ENCODE peak calls at places on chromosomes 16 and 17, in ten cellular contexts. Y is A549, V is adrenal gland, B is IMR-90, Z is heart left ventricle, T is stomach, D is body of pancreas, C is ovary, I is esophagus muscularis mucosa, H is sigmoid colon. W is an unnamed sample.
A peak's percentile ranks its signal among the peaks of the same experiment; 100 is the strongest.

GRCh38 chr17:82751571-82752370 is at the start of gene TBCD:
- DNase-seq in Y (peak; percentile 94), V (peak; percentile 91), B (peak; percentile 89), Z (peak; percentile 92), T (peak; percentile 87), D (peak; percentile 89), C (peak; percentile 96), I (peak; percentile 96), H (peak; percentile 95), W (peak; percentile 95)

GRCh38 chr17:68972119-68972704 is 17.0 kb upstream of the ABCA8 start:
- DNase-seq in Y (peak; percentile 20), V (peak; percentile 46), B (peak; percentile 36), Z (no peak), T (no peak), D (no peak), C (no peak), I (no peak), H (no peak), W (no peak)

GRCh38 chr16:63787014-63787413 is 1334.8 kb downstream of the CDH11 start:
- DNase-seq in Y (peak; percentile 6), V (no peak), B (no peak), Z (no peak), T (no peak), D (no peak), C (no peak), I (no peak), H (no peak), W (no peak)

GRCh38 chr16:12524658-12525057 is 279.0 kb downstream of the CPPED1 start:
- DNase-seq in Y (no peak), V (no peak), B (no peak), Z (no peak), T (no peak), D (no peak), C (no peak), I (no peak), H (no peak), W (no peak)

GRCh38 chr17:73641779-73642580 is 2.3 kb downstream of the SDK2 start:
- DNase-seq in Y (no peak), V (no peak), B (no peak), Z (no peak), T (peak; percentile 17), D (no peak), C (no peak), I (no peak), H (no peak), W (no peak)

GRCh38 chr17:82014432-82014831 is 8.2 kb downstream of the CENPX start:
- DNase-seq in Y (no peak), V (no peak), B (no peak), Z (no peak), T (no peak), D (no peak), C (no peak), I (no peak), H (no peak), W (no peak)

GRCh38 chr17:19447085-19447583 is 36.1 kb downstream of the RNF112 start:
- DNase-seq in Y (peak; percentile 75), V (peak; percentile 90), B (peak; percentile 70), Z (peak; percentile 57), T (peak; percentile 73), D (peak; percentile 82), C (peak; percentile 70), I (peak; percentile 93), H (peak; percentile 90), W (no peak)

GRCh38 chr17:12180644-12181261 is 160.1 kb downstream of the MAP2K4 start:
- DNase-seq in Y (peak; percentile 74), V (peak; percentile 51), B (peak; percentile 79), Z (no peak), T (no peak), D (peak; percentile 18), C (peak; percentile 31), I (no peak), H (no peak), W (no peak)

GRCh38 chr17:76585649-76586593 is at the start of gene ST6GALNAC2:
- DNase-seq in Y (peak; percentile 59), V (peak; percentile 82), B (no peak), Z (peak; percentile 79), T (peak; percentile 84), D (peak; percentile 68), C (peak; percentile 67), I (no peak), H (peak; percentile 79), W (peak; percentile 94)

GRCh38 chr16:1972490-1972877 is 631 bp downstream of the TBL3 start:
- DNase-seq in Y (no peak), V (peak; percentile 27), B (no peak), Z (no peak), T (no peak), D (peak; percentile 27), C (peak; percentile 49), I (no peak), H (no peak), W (no peak)

GRCh38 chr16:318628-319027 is 33.9 kb downstream of the AXIN1 start:
- DNase-seq in Y (peak; percentile 50), V (no peak), B (no peak), Z (no peak), T (no peak), D (no peak), C (no peak), I (no peak), H (no peak), W (no peak)
- TF ChIP-seq CTCF in Y (no peak), V (no peak), B (no peak), Z (no peak), T (no peak), D (no peak), C (no peak), I (no peak), H (no peak), W (no peak)

DNA sequence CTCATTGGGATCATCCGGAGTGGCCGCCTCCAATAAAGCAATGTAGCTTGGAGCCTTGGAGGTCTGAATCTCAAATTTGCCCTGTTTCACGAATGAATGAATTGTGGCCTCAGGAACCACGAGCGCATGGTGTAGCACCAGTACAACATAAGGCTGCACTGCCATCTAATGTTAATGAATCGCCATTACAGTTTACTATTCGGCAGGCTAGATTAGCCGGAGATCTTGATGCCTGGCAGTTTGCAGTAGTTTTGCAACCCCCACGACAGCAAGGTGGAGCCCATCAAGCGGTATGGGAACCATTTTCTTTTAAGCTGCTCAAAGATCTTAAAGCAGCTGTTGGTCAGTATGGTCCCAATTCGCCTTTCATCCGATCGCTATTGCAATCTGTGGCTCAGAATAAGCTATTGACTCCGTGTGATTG is 18.8 kb downstream of the ALOX15B start:
- DNase-seq in Y (peak; percentile 88), V (peak; percentile 72), B (peak; percentile 75), Z (no peak), T (peak; percentile 64), D (peak; percentile 50), C (no peak), I (no peak), H (peak; percentile 72), W (peak; percentile 53)
- TF ChIP-seq POLR2A in Y (no peak), V (no peak), B (peak; percentile 36), Z (no peak), T (no peak), D (no peak), C (no peak), I (no peak), H (no peak), W (no peak)

GRCh38 chr17:67366193-67367157 is at the start of gene PSMD12:
- DNase-seq in Y (peak; percentile 95), V (peak; percentile 96), B (peak; percentile 88), Z (peak; percentile 97), T (peak; percentile 94), D (peak; percentile 93), C (peak; percentile 95), I (peak; percentile 98), H (peak; percentile 96), W (peak; percentile 99)

GRCh38 chr17:67365762-67366192 is 600 bp downstream of the PSMD12 start:
- DNase-seq in Y (peak; percentile 41), V (peak; percentile 76), B (peak; percentile 78), Z (no peak), T (no peak), D (no peak), C (no peak), I (no peak), H (no peak), W (no peak)

GRCh38 chr17:67360880-67361279 is 5.5 kb downstream of the PSMD12 start:
- DNase-seq in Y (no peak), V (no peak), B (no peak), Z (no peak), T (no peak), D (no peak), C (no peak), I (no peak), H (no peak), W (no peak)

GRCh38 chr17:67362173-67362572 is 4.2 kb downstream of the PSMD12 start:
- DNase-seq in Y (no peak), V (no peak), B (no peak), Z (no peak), T (no peak), D (no peak), C (no peak), I (no peak), H (no peak), W (no peak)

DNA sequence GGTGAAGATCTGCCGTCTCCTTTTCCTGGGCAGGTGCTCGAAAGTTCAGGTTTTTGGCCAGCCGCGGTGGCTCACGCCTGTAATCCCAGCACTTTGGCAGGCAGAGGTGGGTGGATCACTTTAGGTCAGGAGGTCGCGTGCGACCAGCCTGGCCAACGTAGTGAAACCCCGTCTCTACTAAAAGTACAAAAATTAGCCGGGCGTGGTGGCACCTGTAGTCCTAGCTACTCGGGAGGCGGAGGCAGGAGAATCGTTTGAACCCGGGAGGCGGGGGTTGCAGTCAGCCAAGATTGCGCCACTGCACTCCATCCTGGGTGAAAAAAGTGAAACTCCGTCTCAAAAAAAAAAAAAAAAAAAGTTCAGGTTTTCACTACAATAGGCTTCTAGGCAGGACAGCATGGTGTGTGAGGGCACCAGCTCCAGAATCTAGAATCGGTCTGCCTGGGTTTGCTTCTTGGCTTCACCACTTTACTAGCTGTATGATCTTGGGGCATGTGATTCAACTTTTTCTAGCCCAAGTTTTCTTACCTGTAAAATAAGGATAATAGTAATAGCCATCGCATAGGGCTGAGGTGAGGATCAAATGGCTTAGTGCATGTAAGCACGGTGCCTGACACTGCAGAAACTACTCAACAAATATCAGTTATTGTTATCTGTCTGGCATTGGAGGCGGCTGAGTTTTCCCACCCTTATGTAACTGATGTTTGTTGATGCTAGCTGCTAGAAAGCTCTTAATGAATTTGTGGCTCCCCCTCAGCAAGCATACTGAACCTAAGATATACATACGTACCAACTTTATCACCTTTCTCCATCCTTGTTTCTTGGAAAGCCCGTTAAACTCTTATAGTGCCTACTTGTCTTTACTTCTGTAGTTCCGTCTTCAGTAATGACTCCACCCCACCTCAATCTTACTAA is 1.3 kb downstream of the PSMD12 start:
- DNase-seq in Y (no peak), V (peak; percentile 43), B (no peak), Z (no peak), T (no peak), D (no peak), C (no peak), I (no peak), H (no peak), W (no peak)
- H3K4me1 ChIP-seq in Y (peaks cover 27% of the 10 kb centered on the region), V (peaks cover 35% of the 10 kb centered on the region), B (peaks cover 9% of the 10 kb centered on the region), Z (peaks cover 41% of the 10 kb centered on the region), T (peaks cover 41% of the 10 kb centered on the region), D (peaks cover 56% of the 10 kb centered on the region), C (peaks cover 11% of the 10 kb centered on the region), I (peaks cover 62% of the 10 kb centered on the region), H (no peaks in the 10 kb centered on the region), W (peaks cover 30% of the 10 kb centered on the region)

DNA sequence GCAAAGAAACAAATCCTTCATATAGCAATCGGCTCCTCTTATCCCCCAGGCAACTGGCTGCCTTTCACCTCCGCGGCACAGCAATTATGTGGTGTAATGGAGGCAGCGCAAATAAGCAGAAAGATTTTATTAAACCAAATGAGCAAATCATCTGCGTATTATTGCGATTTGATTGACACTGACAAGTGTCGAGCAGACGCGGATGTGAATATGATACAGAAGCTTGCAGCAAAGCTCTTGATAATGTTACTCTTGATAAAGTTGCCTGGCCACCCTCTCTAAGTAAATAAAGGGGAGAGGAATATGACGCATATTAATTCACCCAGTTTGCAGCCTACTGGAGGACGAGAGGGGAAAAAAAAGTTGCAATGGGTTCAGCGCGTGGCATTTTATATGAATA is 26.5 kb upstream of the AKTIP start:
- DNase-seq in Y (no peak), V (no peak), B (no peak), Z (no peak), T (no peak), D (no peak), C (no peak), I (no peak), H (no peak), W (no peak)
- TF ChIP-seq CTCF in Y (no peak), V (no peak), B (no peak), Z (no peak), T (no peak), D (no peak), C (no peak), I (no peak), H (no peak), W (no peak)

W was measured in spleen.